ENCODE peak calls at places on chromosomes 1 and 21, in six cellular contexts. D is GM10248; N is naive thymus-derived CD8-positive, alpha-beta T cell; S is ELF-1; P is Right ventricle myocardium superior; X is activated naive CD4-positive, alpha-beta T cell. T is an unnamed sample.

GRCh38 chr1:161885013-161885412 is 118.9 kb downstream of the ATF6 start:
- DNase-seq in D (no peak), N (no peak), P (no peak), S (no peak), X (no peak), T (peak)

GRCh38 chr1:246448373-246448772 is 58.7 kb downstream of the SMYD3 start:
- DNase-seq in P (no peak), D (no peak), N (no peak), X (no peak), S (no peak), T (no peak)

GRCh38 chr1:51916587-51917405 is 38.3 kb upstream of the NRDC start:
- DNase-seq in N (no peak), D (no peak), P (no peak), X (no peak), S (peak), T (no peak)

GRCh38 chr21:27314096-27314495 is 347.2 kb upstream of the ADAMTS5 start:
- DNase-seq in P (no peak), X (no peak), S (no peak), D (no peak), N (no peak), T (no peak)

GRCh38 chr1:93605812-93606512 is 75.7 kb downstream of the BCAR3 start:
- DNase-seq in X (no peak), D (no peak), P (no peak), S (no peak), N (no peak), T (no peak)

GRCh38 chr1:12143631-12144155 is 23.1 kb upstream of the TNFRSF1B start:
- DNase-seq in X (no peak), D (no peak), S (peak), N (no peak), P (peak), T (peak)

GRCh38 chr1:243945727-243946126 is 95.7 kb upstream of the AKT3 start:
- DNase-seq in N (no peak), D (no peak), P (no peak), S (no peak), X (no peak), T (no peak)

GRCh38 chr1:112866151-112866550 is 89.8 kb downstream of the SLC16A1 start:
- DNase-seq in X (no peak), N (no peak), S (peak), P (no peak), D (no peak), T (no peak)

GRCh38 chr1:39866767-39867166 is 16.5 kb downstream of the TRIT1 start:
- DNase-seq in S (no peak), X (no peak), D (no peak), P (no peak), N (no peak), T (no peak)